ENCODE peak calls at places on chromosome 16, in ten cellular contexts. C, J, I, T, X, S, G, B, D and O are unnamed samples.

GRCh38 chr16:20799599-20799998 is 6.7 kb downstream of the ERI2 start:
- DNase-seq in J (no peak), C (peak; percentile 12), B (no peak), G (peak; percentile 43), I (no peak), D (peak; percentile 50), T (no peak), S (no peak), X (no peak), O (no peak)

GRCh38 chr16:56357291-56357764 is 68.0 kb downstream of the AMFR start:
- DNase-seq in S (peak; percentile 82), X (peak; percentile 9), T (no peak), B (no peak), G (no peak), I (no peak), C (no peak), D (peak; percentile 15), J (peak; percentile 24), O (no peak)

GRCh38 chr16:72256398-72257048 is 84.6 kb upstream of the PMFBP1 start:
- DNase-seq in I (no peak), J (no peak), S (peak; percentile 50), G (peak; percentile 29), C (no peak), B (no peak), X (peak; percentile 12), D (peak; percentile 30), T (no peak), O (no peak)

GRCh38 chr16:19130852-19131808 is 17.4 kb downstream of the ITPRIPL2 start:
- DNase-seq in I (no peak), B (no peak), G (no peak), C (no peak), S (peak; percentile 44), J (no peak), T (no peak), D (peak; percentile 54), X (peak; percentile 71), O (no peak)

GRCh38 chr16:68298907-68299515 is 11.7 kb downstream of the SLC7A6OS start:
- DNase-seq in X (no peak), S (peak; percentile 23), I (peak; percentile 47), J (peak; percentile 38), G (peak; percentile 20), B (no peak), C (no peak), D (peak; percentile 76), T (no peak), O (no peak)

GRCh38 chr16:24858219-24859041 is 12.7 kb downstream of the SLC5A11 start:
- DNase-seq in I (no peak), B (peak; percentile 15), X (peak; percentile 32), S (peak; percentile 65), D (peak; percentile 77), C (no peak), J (peak; percentile 39), G (no peak), T (peak; percentile 75), O (peak; percentile 29)

GRCh38 chr16:14015948-14016347 is 55.2 kb upstream of the MRTFB start:
- DNase-seq in D (no peak), B (no peak), J (no peak), T (no peak), X (peak; percentile 53), S (peak; percentile 21), I (no peak), G (peak; percentile 40), C (no peak), O (no peak)

GRCh38 chr16:3101018-3101840 is 2.1 kb upstream of the ZSCAN10 start:
- DNase-seq in I (no peak), C (peak; percentile 20), D (peak; percentile 62), X (no peak), B (no peak), J (no peak), T (no peak), S (no peak), G (no peak), O (no peak)

GRCh38 chr16:11394593-11394960 is 49.3 kb downstream of the RMI2 start:
- DNase-seq in T (no peak), J (no peak), S (no peak), C (no peak), D (no peak), I (no peak), G (no peak), X (no peak), B (no peak), O (no peak)

GRCh38 chr16:77807071-77807470 is 18.7 kb downstream of the VAT1L start:
- DNase-seq in D (no peak), B (no peak), G (no peak), S (no peak), X (no peak), J (no peak), I (no peak), C (no peak), T (no peak), O (no peak)

GRCh38 chr16:17633146-17633966 is 162.6 kb upstream of the XYLT1 start:
- DNase-seq in I (no peak), X (peak; percentile 9), B (no peak), T (no peak), C (no peak), S (no peak), J (no peak), D (no peak), G (no peak), O (no peak)

GRCh38 chr16:82135844-82136243 is 34.2 kb downstream of the MPHOSPH6 start:
- DNase-seq in B (no peak), X (no peak), J (no peak), C (no peak), I (no peak), S (no peak), T (no peak), G (no peak), D (peak; percentile 76), O (no peak)

GRCh38 chr16:3095869-3096268 is 3.2 kb downstream of the ZSCAN10 start:
- DNase-seq in X (no peak), D (peak; percentile 58), J (no peak), C (no peak), T (no peak), B (peak; percentile 47), S (peak; percentile 57), G (no peak), I (no peak), O (peak; percentile 76)

GRCh38 chr16:23401142-23401541 is 51.8 kb downstream of the COG7 start:
- DNase-seq in S (no peak), T (no peak), G (no peak), J (no peak), I (no peak), B (no peak), D (no peak), C (no peak), X (no peak), O (no peak)

GRCh38 chr16:78709137-78709871 is 609.9 kb downstream of the WWOX start:
- DNase-seq in B (no peak), D (no peak), I (no peak), J (no peak), G (no peak), S (no peak), X (no peak), C (no peak), T (no peak), O (no peak)

GRCh38 chr16:65305588-65305987 is 183.7 kb upstream of the CDH11 start:
- DNase-seq in B (no peak), S (no peak), X (no peak), G (no peak), C (no peak), J (no peak), T (no peak), I (no peak), D (no peak), O (no peak)

GRCh38 chr16:66523861-66524354 is 26.0 kb downstream of the TK2 start:
- DNase-seq in I (no peak), X (no peak), C (no peak), S (no peak), J (no peak), B (no peak), G (no peak), T (no peak), D (no peak), O (peak; percentile 61)

GRCh38 chr16:50282010-50282538 is 15.7 kb downstream of the ADCY7 start:
- DNase-seq in X (peak; percentile 40), C (no peak), S (no peak), D (no peak), T (no peak), G (no peak), B (peak; percentile 50), J (peak; percentile 69), I (no peak), O (peak; percentile 45)

GRCh38 chr16:74608944-74609343 is 2.0 kb upstream of the GLG1 start:
- DNase-seq in C (no peak), G (no peak), I (no peak), S (no peak), J (no peak), T (no peak), D (no peak), X (no peak), B (peak; percentile 43), O (peak; percentile 20)

GRCh38 chr16:471353-472198 is 46.1 kb downstream of the RAB11FIP3 start:
- DNase-seq in J (no peak), G (no peak), I (no peak), X (no peak), T (peak; percentile 53), B (no peak), S (no peak), C (no peak), D (peak; percentile 27), O (no peak)

GRCh38 chr16:84735846-84736586 is 36.2 kb downstream of the USP10 start:
- DNase-seq in S (no peak), G (no peak), D (no peak), T (no peak), B (peak; percentile 27), C (peak; percentile 27), X (no peak), I (peak; percentile 72), J (peak; percentile 68), O (peak; percentile 19)